ENCODE peak calls at places on chromosomes 6 and 20, in five cellular contexts. Q is colonic mucosa; B is right cardiac atrium; C is tibial nerve; R is naive thymus-derived CD4-positive, alpha-beta T cell. F is an unnamed sample.

GRCh38 chr20:2838170-2838797 is 2.2 kb downstream of the PCED1A start:
- DNase-seq in C (no peak), Q (no peak), B (no peak), R (no peak), F (no peak)

GRCh38 chr6:94196891-94197290 is 777.5 kb upstream of the EPHA7 start:
- DNase-seq in R (no peak), C (no peak), Q (no peak), B (no peak), F (no peak)

GRCh38 chr6:94902974-94903628 is 674.2 kb upstream of the MANEA start:
- DNase-seq in C (no peak), Q (no peak), B (no peak), R (no peak), F (no peak)

GRCh38 chr6:1257778-1258177 is 54.1 kb upstream of the FOXQ1 start:
- DNase-seq in B (no peak), C (no peak), Q (no peak), R (no peak), F (no peak)

GRCh38 chr6:36290668-36291620 is 21.1 kb downstream of the PNPLA1 start:
- DNase-seq in C (no peak), B (no peak), R (no peak), Q (peak; percentile 77), F (peak; percentile 86)

GRCh38 chr6:100447900-100448700 is 16.6 kb downstream of the SIM1 start:
- DNase-seq in B (no peak), C (no peak), R (no peak), Q (no peak), F (no peak)

GRCh38 chr6:33248643-33248931 is 23.1 kb downstream of the VPS52 start:
- DNase-seq in R (no peak), Q (no peak), C (no peak), B (no peak), F (no peak)

GRCh38 chr20:58331961-58332551 is 22.5 kb downstream of the RAB22A start:
- DNase-seq in R (no peak), C (no peak), Q (no peak), B (no peak), F (no peak)

GRCh38 chr6:100093405-100093804 is 99.4 kb upstream of the MCHR2 start:
- DNase-seq in Q (no peak), R (no peak), B (no peak), C (no peak), F (no peak)

GRCh38 chr20:33178726-33179125 is 10.8 kb downstream of the BPIFA2 start:
- DNase-seq in Q (no peak), C (no peak), R (no peak), B (no peak), F (no peak)

GRCh38 chr6:100446115-100446921 is 18.4 kb downstream of the SIM1 start:
- DNase-seq in Q (no peak), R (no peak), B (no peak), C (no peak), F (no peak)

GRCh38 chr6:108669673-108670072 is 109.0 kb downstream of the FOXO3 start:
- DNase-seq in Q (no peak), R (no peak), B (no peak), C (no peak), F (no peak)

GRCh38 chr6:108673602-108674001 is 112.9 kb downstream of the FOXO3 start:
- DNase-seq in B (no peak), Q (peak; percentile 85), R (no peak), C (no peak), F (no peak)

GRCh38 chr6:108673153-108673552 is 112.4 kb downstream of the FOXO3 start:
- DNase-seq in R (no peak), C (no peak), Q (no peak), B (no peak), F (no peak)

GRCh38 chr6:108671790-108672189 is 111.1 kb downstream of the FOXO3 start:
- DNase-seq in B (no peak), Q (no peak), R (no peak), C (no peak), F (no peak)

DNA sequence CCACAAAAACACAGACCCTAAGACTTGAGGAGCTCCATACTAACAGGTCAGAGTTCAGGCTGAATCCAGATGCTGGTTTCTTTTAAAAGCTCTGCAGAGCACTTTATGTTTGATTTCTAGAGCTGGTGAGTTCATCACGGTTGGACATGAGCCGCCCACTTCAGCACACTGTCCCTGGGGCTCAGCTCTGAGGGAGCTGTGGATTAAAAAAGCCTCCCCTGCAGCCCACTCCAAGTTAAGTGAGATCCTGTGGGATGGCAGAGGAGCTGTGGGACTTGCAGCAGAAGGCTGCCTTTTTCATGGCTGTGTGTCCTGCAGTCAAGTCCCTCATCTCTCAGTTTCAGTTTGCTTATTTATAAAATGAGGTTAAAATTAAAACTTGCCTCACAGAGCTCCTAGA is 110.5 kb downstream of the FOXO3 start:
- DNase-seq in B (no peak), C (no peak), Q (no peak), R (no peak), F (no peak)
- H3K4me1 ChIP-seq in B (peaks cover 35% of the 10 kb centered on the region), C (peaks cover 81% of the 10 kb centered on the region), Q (peaks cover 14% of the 10 kb centered on the region), R (no peaks in the 10 kb centered on the region), F (peaks cover 33% of the 10 kb centered on the region)

GRCh38 chr20:35653430-35653734 is 11.3 kb downstream of the CPNE1 start:
- DNase-seq in C (no peak), Q (no peak), B (no peak), R (no peak), F (no peak)
- H3K4me1 ChIP-seq in C (peaks cover 19% of the 10 kb centered on the region), Q (no peaks in the 10 kb centered on the region), B (peaks cover 5% of the 10 kb centered on the region), R (peaks cover 24% of the 10 kb centered on the region), F (no peaks in the 10 kb centered on the region)

DNA sequence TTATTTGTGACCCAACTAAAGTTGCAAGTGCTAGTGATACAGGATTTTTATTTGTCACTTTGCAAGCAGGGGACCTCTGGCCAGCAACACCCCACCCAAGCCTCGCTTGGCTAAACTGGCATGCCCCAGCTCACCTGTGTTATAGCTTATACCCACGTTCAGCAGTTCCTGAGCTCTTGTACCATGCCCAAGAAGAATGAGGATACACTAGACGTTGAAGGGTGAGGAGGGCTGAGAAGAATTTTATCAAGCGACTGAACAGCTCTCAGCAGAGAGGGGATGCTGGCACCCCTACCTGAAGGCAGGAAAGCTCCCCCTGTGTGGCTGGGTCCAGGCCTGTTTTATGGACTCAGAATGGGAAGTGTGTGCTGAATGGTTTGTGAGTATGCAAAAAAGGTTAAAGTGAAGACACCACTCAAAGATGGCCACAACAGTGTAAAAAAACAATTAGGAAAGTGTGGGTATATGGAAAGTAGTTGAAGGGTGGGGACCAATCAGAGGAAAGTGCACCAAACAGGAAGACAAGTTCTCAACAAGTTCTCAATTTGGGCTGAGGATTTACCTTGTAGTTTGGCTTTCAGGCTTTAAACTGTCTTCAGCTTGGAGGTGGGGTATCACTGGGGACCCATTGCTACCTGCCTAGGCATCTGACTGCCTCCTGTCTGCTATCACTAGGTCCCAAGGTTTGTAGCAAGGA is 14.9 kb downstream of the BTN2A1 start:
- DNase-seq in Q (no peak), B (no peak), C (no peak), R (peak; percentile 24), F (no peak)
- H3K4me1 ChIP-seq in Q (peaks cover 7% of the 10 kb centered on the region), B (no peaks in the 10 kb centered on the region), C (peaks cover 22% of the 10 kb centered on the region), R (peaks cover 33% of the 10 kb centered on the region), F (peaks cover 18% of the 10 kb centered on the region)

GRCh38 chr20:62312662-62312977 is 9.8 kb downstream of the ADRM1 start:
- DNase-seq in C (no peak), B (no peak), R (no peak), Q (no peak), F (no peak)

GRCh38 chr20:62314339-62314638 is 11.5 kb downstream of the ADRM1 start:
- DNase-seq in B (no peak), Q (no peak), C (no peak), R (no peak), F (no peak)

GRCh38 chr20:62313021-62313420 is 10.2 kb downstream of the ADRM1 start:
- DNase-seq in R (no peak), Q (no peak), B (no peak), C (no peak), F (no peak)

GRCh38 chr20:62314711-62315302 is 12.0 kb downstream of the ADRM1 start:
- DNase-seq in C (no peak), B (no peak), Q (no peak), R (no peak), F (no peak)

DNA sequence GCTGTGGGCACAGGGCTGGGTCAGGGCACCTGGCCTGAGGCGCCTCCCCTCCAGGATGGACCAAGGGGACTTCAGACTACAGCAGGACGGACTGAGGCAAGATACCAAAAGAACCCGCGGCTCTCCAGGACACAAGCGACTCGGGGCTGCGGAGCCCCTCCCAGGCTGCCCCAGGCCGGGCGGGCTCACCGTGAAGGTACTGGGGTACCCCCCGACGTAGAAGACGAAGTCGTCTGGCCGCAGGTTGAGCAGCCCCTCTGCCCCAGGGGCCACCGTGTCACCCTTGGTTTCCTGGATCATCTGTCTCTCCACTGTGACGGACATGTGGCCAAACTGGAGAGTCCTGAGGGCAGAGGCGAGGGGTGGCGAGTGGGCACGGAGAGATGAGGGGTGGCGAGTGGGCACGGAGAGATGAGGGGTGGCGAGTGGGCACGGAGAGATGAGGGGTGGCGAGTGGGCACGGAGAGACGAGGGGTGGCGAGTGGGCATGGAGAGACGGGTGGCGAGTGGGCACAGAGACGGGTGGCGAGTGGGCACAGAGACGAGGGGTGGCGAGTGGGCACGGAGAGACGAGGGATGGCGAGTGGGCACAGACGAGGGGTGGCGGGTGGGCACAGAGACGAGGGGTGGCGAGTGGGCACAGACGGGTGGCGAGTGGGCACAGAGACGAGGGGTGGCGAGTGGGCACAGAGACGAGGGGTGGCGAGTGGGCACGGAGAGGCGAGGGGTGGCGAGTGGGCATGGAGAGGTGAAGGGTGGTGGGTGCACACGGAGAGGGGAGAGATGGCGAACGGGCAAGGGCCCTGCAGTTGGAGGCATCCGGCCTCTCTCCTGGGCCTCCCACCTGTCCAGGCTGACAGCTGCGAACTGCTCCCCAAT is 10.9 kb downstream of the ADRM1 start:
- DNase-seq in R (no peak), C (no peak), Q (no peak), B (no peak), F (no peak)
- H3K4me1 ChIP-seq in R (no peaks in the 10 kb centered on the region), C (no peaks in the 10 kb centered on the region), Q (no peaks in the 10 kb centered on the region), B (no peaks in the 10 kb centered on the region), F (no peaks in the 10 kb centered on the region)

DNA sequence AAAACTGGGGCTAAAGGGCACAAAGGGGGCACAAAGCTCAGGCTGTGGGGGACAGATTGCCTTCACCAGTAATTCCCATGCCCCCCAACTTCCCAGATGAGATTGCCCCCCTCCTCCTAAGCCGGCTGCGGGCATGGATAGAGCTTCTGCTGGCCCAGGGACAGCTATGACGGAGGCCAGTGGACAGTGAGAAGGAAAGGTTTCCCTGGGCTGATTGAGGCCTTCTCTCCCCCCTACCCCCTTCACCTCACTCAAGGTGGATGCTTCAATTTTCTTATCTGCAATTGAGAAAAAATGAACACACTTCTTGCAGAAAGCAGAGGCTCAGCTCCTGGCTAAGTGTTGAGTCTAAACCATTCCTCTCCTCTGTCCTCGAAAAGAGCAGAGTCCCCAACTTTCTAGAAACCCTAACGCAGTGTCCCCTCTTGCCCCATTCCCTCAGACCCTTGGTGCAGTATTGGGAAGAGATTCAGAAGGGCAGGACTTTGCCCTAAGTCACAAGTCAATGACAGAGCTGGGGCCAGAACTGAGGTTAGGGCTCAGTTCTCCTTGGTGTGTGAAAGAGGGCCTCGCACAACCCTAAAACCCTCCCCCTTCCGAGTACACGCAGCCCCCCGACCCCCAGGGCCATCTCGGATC is 808 bp downstream of the SDC4 start:
- DNase-seq in C (no peak), Q (no peak), R (no peak), B (no peak), F (peak; percentile 73)
- H3K4me1 ChIP-seq in C (peaks cover 45% of the 10 kb centered on the region), Q (peaks cover 11% of the 10 kb centered on the region), R (peaks cover 4% of the 10 kb centered on the region), B (peaks cover 20% of the 10 kb centered on the region), F (peaks cover 52% of the 10 kb centered on the region)

F was measured in adrenal gland.